ENCODE peak calls at places on chromosomes 1 and 21, in six cellular contexts. A is stimulated activated effector memory CD8-positive, alpha-beta T cell treated with anti-CD3 and anti-CD28 coated beads, Interleukin-12 subunit alpha, Interleukin-12 subunit beta, amount 100 ng/mL, for 72 hours; O is EH; S is activated naive CD4-positive, alpha-beta T cell; X is naive thymus-derived CD8-positive, alpha-beta T cell; N is NCI-H510A treated with DMSO at 0.1 percent for 48 hours. I is an unnamed sample.

GRCh38 chr1:221712198-221712684 is 29.6 kb downstream of the DUSP10 start:
- DNase-seq in A (no peak), S (no peak), O (peak), X (no peak), N (no peak), I (no peak)

GRCh38 chr1:8945568-8945967 is at the start of gene CA6:
- DNase-seq in N (peak), O (no peak), S (no peak), A (no peak), X (no peak), I (no peak)

GRCh38 chr1:202157945-202158344 is 2.5 kb downstream of the PTPN7 start:
- DNase-seq in O (no peak), A (no peak), X (no peak), S (no peak), N (no peak), I (no peak)

GRCh38 chr1:3366181-3367051 is 88.0 kb upstream of the ARHGEF16 start:
- DNase-seq in O (no peak), A (no peak), N (no peak), X (no peak), S (no peak), I (no peak)

GRCh38 chr1:43613075-43613942 is 36.6 kb upstream of the KDM4A start:
- DNase-seq in A (no peak), N (no peak), X (no peak), S (no peak), O (no peak), I (no peak)

GRCh38 chr21:35593000-35593502 is 467.3 kb downstream of the SETD4 start:
- DNase-seq in X (no peak), A (no peak), O (peak), S (no peak), N (no peak), I (no peak)

GRCh38 chr1:93769767-93770166 is 88.1 kb upstream of the BCAR3 start:
- DNase-seq in S (no peak), N (no peak), O (no peak), A (no peak), X (no peak), I (no peak)

GRCh38 chr1:1788646-1789431 is 10.6 kb upstream of the NADK start:
- DNase-seq in A (no peak), S (no peak), X (no peak), N (peak), O (peak), I (no peak)

GRCh38 chr1:192706936-192707335 is 71.0 kb downstream of the RGS13 start:
- DNase-seq in A (no peak), X (no peak), S (no peak), N (no peak), O (peak), I (no peak)

GRCh38 chr1:14369526-14370213 is 228.8 kb upstream of the KAZN start:
- DNase-seq in A (no peak), N (no peak), O (no peak), X (no peak), S (no peak), I (no peak)